ENCODE peak calls at places on chromosomes 6 and 20, in four cellular contexts. S, M, T and Q are unnamed samples.
A peak's percentile ranks its signal among the peaks of the same experiment; 100 is the strongest.

GRCh38 chr6:167948716-167949115 is 48.8 kb upstream of the KIF25 start:
- DNase-seq in M (peak; percentile 62), S (no peak), T (no peak), Q (no peak)

GRCh38 chr6:140002406-140003022 is 628.1 kb upstream of the CITED2 start:
- DNase-seq in M (no peak), S (no peak), T (no peak), Q (no peak)

GRCh38 chr6:158460602-158461092 is 99.2 kb upstream of the TMEM181 start:
- DNase-seq in M (peak; percentile 67), S (no peak), T (no peak), Q (no peak)

GRCh38 chr6:70413829-70414494 is 654 bp downstream of the FAM135A start:
- DNase-seq in S (peak; percentile 10), T (no peak), M (peak; percentile 25), Q (no peak)

GRCh38 chr6:145092554-145092953 is 642.8 kb downstream of the EPM2A start:
- DNase-seq in S (no peak), M (no peak), T (no peak), Q (no peak)

GRCh38 chr20:688809-689208 is 13.2 kb upstream of the SCRT2 start:
- DNase-seq in M (no peak), S (no peak), T (no peak), Q (no peak)

GRCh38 chr20:34468956-34469355 is 47.3 kb upstream of the DYNLRB1 start:
- DNase-seq in S (no peak), T (no peak), M (no peak), Q (no peak)

GRCh38 chr6:139473239-139473701 is 98.8 kb upstream of the CITED2 start:
- DNase-seq in T (no peak), M (peak; percentile 63), S (peak; percentile 28), Q (no peak)

GRCh38 chr6:142819603-142820335 is 125.2 kb downstream of the HIVEP2 start:
- DNase-seq in S (no peak), M (peak; percentile 45), T (no peak), Q (peak; percentile 40)

GRCh38 chr6:168370310-168370991 is 50.9 kb upstream of the DACT2 start:
- DNase-seq in S (peak; percentile 76), M (no peak), T (peak; percentile 38), Q (peak; percentile 69)

GRCh38 chr6:7529141-7529540 is 12.3 kb upstream of the DSP start:
- DNase-seq in M (no peak), S (no peak), T (no peak), Q (no peak)

GRCh38 chr20:55540013-55540412 is 465.3 kb downstream of the CBLN4 start:
- DNase-seq in T (no peak), S (no peak), M (no peak), Q (no peak)

GRCh38 chr20:47990507-47991132 is 205.3 kb upstream of the SULF2 start:
- DNase-seq in S (no peak), M (no peak), T (peak; percentile 11), Q (no peak)

GRCh38 chr6:11665636-11666335 is 112.8 kb downstream of the ADTRP start:
- DNase-seq in S (no peak), M (no peak), T (no peak), Q (no peak)

GRCh38 chr6:30685977-30686907 is at the start of gene PPP1R18:
- DNase-seq in S (peak; percentile 74), T (peak; percentile 80), M (no peak), Q (peak; percentile 85)

GRCh38 chr20:17928633-17929311 is 39.8 kb downstream of the SNX5 start:
- DNase-seq in T (no peak), M (no peak), S (peak; percentile 82), Q (no peak)

GRCh38 chr6:170347091-170347490 is 40.5 kb downstream of the FAM120B start:
- DNase-seq in S (no peak), T (no peak), M (no peak), Q (no peak)

GRCh38 chr6:34559651-34560365 is 3.7 kb upstream of the SPDEF start:
- DNase-seq in S (no peak), T (no peak), M (no peak), Q (no peak)

GRCh38 chr20:35776513-35777101 is 4.8 kb downstream of the PHF20 start:
- DNase-seq in S (peak; percentile 57), T (no peak), M (peak; percentile 35), Q (no peak)

GRCh38 chr6:163872335-163872734 is 457.8 kb downstream of the QKI start:
- DNase-seq in M (peak; percentile 70), S (no peak), T (no peak), Q (no peak)

GRCh38 chr6:36625161-36625919 is 31.2 kb downstream of the SRSF3 start:
- DNase-seq in M (peak; percentile 86), T (no peak), S (peak; percentile 60), Q (no peak)

GRCh38 chr20:39395478-39396291 is 433.5 kb downstream of the DHX35 start:
- DNase-seq in T (no peak), M (no peak), S (no peak), Q (no peak)

GRCh38 chr6:82365011-82365751 is 1.6 kb downstream of the TPBG start:
- DNase-seq in T (no peak), S (peak; percentile 46), M (peak; percentile 53), Q (peak; percentile 46)
- TF ChIP-seq CTCF in T (no peak), S (peak; percentile 23), M (peak; percentile 3), Q (no peak)

GRCh38 chr6:109440325-109441068 is at the start of the genes PPIL6 and SMPD2:
- DNase-seq in M (peak; percentile 94), S (peak; percentile 90), T (peak; percentile 86), Q (peak; percentile 96)
- TF ChIP-seq CTCF in M (peak; percentile 22), S (peak; percentile 32), T (no peak), Q (no peak)

GRCh38 chr6:148559848-148560433 is 186.9 kb upstream of the UST start:
- DNase-seq in S (peak; percentile 93), M (peak; percentile 70), T (peak; percentile 66), Q (peak; percentile 86)
- TF ChIP-seq CTCF in S (peak; percentile 94), M (peak; percentile 93), T (peak; percentile 98), Q (peak; percentile 99)

DNA sequence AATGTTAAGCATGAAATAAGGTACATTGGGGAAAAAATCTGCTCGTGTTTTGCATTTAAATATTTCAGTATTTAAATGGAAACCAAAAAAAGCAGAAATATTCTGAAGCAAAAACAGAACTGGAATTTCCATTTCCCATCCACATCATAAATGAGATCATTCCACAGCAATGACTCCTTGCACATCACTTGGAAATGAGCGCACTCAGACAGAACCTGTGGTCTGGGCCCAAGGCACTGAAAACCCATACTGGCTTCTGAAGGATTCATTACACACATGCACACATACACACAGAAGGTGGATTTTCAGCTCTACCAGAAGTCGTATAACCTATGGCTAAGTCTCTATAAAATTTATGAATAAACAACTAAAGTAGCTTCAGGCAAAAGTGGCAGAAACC is 174.8 kb downstream of the IBTK start:
- DNase-seq in T (no peak), S (no peak), M (peak; percentile 73), Q (no peak)
- TF ChIP-seq CTCF in T (no peak), S (no peak), M (no peak), Q (no peak)